ENCODE peak calls at places on chromosomes 16 and 17, in four cellular contexts. One of them, this sample, is unnamed. For H3K9me1, the result is how much of the 10 kb centered on the place peaks cover.

GRCh38 chr17:18851206-18851605 is 6.7 kb upstream of the PRPSAP2 start:
- DNase-seq in endothelial cell of umbilical vein: no peak
- DNase-seq in K562: no peak
- DNase-seq in IMR-90: no peak
- DNase-seq in this sample: no peak

GRCh38 chr17:70074236-70074830 is 692 bp upstream of the KCNJ16 start:
- DNase-seq in IMR-90: no peak
- DNase-seq in endothelial cell of umbilical vein: no peak
- DNase-seq in K562: no peak
- DNase-seq in this sample: no peak

GRCh38 chr17:81184596-81184995 is 18.6 kb upstream of the AATK start:
- DNase-seq in IMR-90: no peak
- DNase-seq in endothelial cell of umbilical vein: no peak
- DNase-seq in K562: no peak
- DNase-seq in this sample: no peak

GRCh38 chr17:71681427-71682173 is 439.2 kb upstream of the SOX9 start:
- DNase-seq in endothelial cell of umbilical vein: no peak
- DNase-seq in IMR-90: no peak
- DNase-seq in K562: no peak
- DNase-seq in this sample: no peak

GRCh38 chr16:77169650-77170236 is 21.2 kb upstream of the MON1B start:
- DNase-seq in IMR-90: peak
- DNase-seq in K562: peak
- DNase-seq in endothelial cell of umbilical vein: peak
- DNase-seq in this sample: no peak

GRCh38 chr17:27531469-27531948 is 75.3 kb downstream of the KSR1 start:
- DNase-seq in IMR-90: no peak
- DNase-seq in endothelial cell of umbilical vein: no peak
- DNase-seq in K562: no peak
- DNase-seq in this sample: no peak

GRCh38 chr16:68833251-68833650 is 10.1 kb upstream of the TANGO6 start:
- DNase-seq in K562: no peak
- DNase-seq in endothelial cell of umbilical vein: no peak
- DNase-seq in IMR-90: no peak
- DNase-seq in this sample: no peak

GRCh38 chr16:54929090-54930033 is 1.3 kb upstream of the IRX5 start:
- DNase-seq in endothelial cell of umbilical vein: peak
- DNase-seq in K562: peak
- DNase-seq in IMR-90: peak
- DNase-seq in this sample: peak

GRCh38 chr17:27630607-27631408 is at the start of gene LGALS9:
- DNase-seq in endothelial cell of umbilical vein: peak
- DNase-seq in K562: no peak
- DNase-seq in IMR-90: peak
- DNase-seq in this sample: no peak

GRCh38 chr16:5616841-5617240 is 519.2 kb upstream of the EEF2KMT start:
- DNase-seq in K562: no peak
- DNase-seq in endothelial cell of umbilical vein: no peak
- DNase-seq in IMR-90: no peak
- DNase-seq in this sample: no peak

GRCh38 chr17:82247175-82247823 is 18.5 kb downstream of the SLC16A3 start:
- DNase-seq in endothelial cell of umbilical vein: peak
- DNase-seq in IMR-90: no peak
- DNase-seq in K562: no peak
- DNase-seq in this sample: no peak

GRCh38 chr17:71446635-71447034 is 674.2 kb upstream of the SOX9 start:
- DNase-seq in IMR-90: peak
- DNase-seq in K562: no peak
- DNase-seq in endothelial cell of umbilical vein: no peak
- DNase-seq in this sample: no peak

GRCh38 chr17:71762526-71762925 is 358.3 kb upstream of the SOX9 start:
- DNase-seq in endothelial cell of umbilical vein: no peak
- DNase-seq in K562: no peak
- DNase-seq in IMR-90: no peak
- DNase-seq in this sample: no peak

GRCh38 chr17:19583871-19584270 is 50.2 kb downstream of the SLC47A1 start:
- DNase-seq in endothelial cell of umbilical vein: no peak
- DNase-seq in K562: no peak
- DNase-seq in IMR-90: no peak
- DNase-seq in this sample: no peak

GRCh38 chr17:59872351-59872750 is 20.4 kb downstream of the TUBD1 start:
- DNase-seq in IMR-90: no peak
- DNase-seq in endothelial cell of umbilical vein: no peak
- DNase-seq in K562: no peak
- DNase-seq in this sample: no peak

GRCh38 chr16:11250091-11250785 is 5.8 kb downstream of the SOCS1 start:
- DNase-seq in endothelial cell of umbilical vein: no peak
- DNase-seq in IMR-90: peak
- DNase-seq in K562: no peak
- DNase-seq in this sample: no peak

GRCh38 chr17:46139365-46140210 is 53.6 kb downstream of the KANSL1 start:
- DNase-seq in IMR-90: no peak
- DNase-seq in endothelial cell of umbilical vein: no peak
- DNase-seq in K562: no peak
- DNase-seq in this sample: no peak

GRCh38 chr17:64357191-64357981 is 33.3 kb downstream of the PECAM1 start:
- DNase-seq in IMR-90: peak
- DNase-seq in K562: no peak
- DNase-seq in endothelial cell of umbilical vein: peak
- DNase-seq in this sample: no peak

GRCh38 chr17:6548578-6549330 is 7.6 kb downstream of the PITPNM3 start:
- DNase-seq in K562: no peak
- DNase-seq in endothelial cell of umbilical vein: no peak
- DNase-seq in IMR-90: no peak
- DNase-seq in this sample: no peak

GRCh38 chr16:85634747-85635544 is 21.8 kb downstream of the GSE1 start:
- DNase-seq in IMR-90: no peak
- DNase-seq in K562: no peak
- DNase-seq in endothelial cell of umbilical vein: no peak
- DNase-seq in this sample: no peak

GRCh38 chr16:5056347-5056746 is 9.4 kb downstream of the C16orf89 start:
- DNase-seq in K562: peak
- DNase-seq in IMR-90: no peak
- DNase-seq in endothelial cell of umbilical vein: peak
- DNase-seq in this sample: no peak

GRCh38 chr17:61250335-61250890 is 149.2 kb upstream of the TBX2 start:
- DNase-seq in IMR-90: peak
- DNase-seq in endothelial cell of umbilical vein: no peak
- DNase-seq in K562: no peak
- DNase-seq in this sample: no peak

GRCh38 chr16:1708768-1709180 is 2.8 kb downstream of the MAPK8IP3 start:
- DNase-seq in endothelial cell of umbilical vein: no peak
- DNase-seq in IMR-90: peak
- DNase-seq in K562: peak
- DNase-seq in this sample: no peak

GRCh38 chr17:76034433-76035185 is 7.5 kb upstream of the EVPL start:
- DNase-seq in K562: no peak
- DNase-seq in endothelial cell of umbilical vein: no peak
- DNase-seq in IMR-90: no peak
- DNase-seq in this sample: no peak

GRCh38 chr16:88914750-88915368 is 48.4 kb upstream of the PABPN1L start:
- DNase-seq in endothelial cell of umbilical vein: no peak
- DNase-seq in IMR-90: peak
- DNase-seq in K562: no peak
- DNase-seq in this sample: no peak

GRCh38 chr17:79984045-79984840 is 51.4 kb downstream of the TBC1D16 start:
- DNase-seq in IMR-90: no peak
- DNase-seq in endothelial cell of umbilical vein: no peak
- DNase-seq in K562: no peak
- DNase-seq in this sample: no peak

GRCh38 chr16:65024649-65025243 is 97.1 kb downstream of the CDH11 start:
- DNase-seq in endothelial cell of umbilical vein: peak
- DNase-seq in K562: no peak
- DNase-seq in IMR-90: peak
- DNase-seq in this sample: no peak

GRCh38 chr17:42950044-42950783 is 14.0 kb downstream of the AARSD1 start:
- DNase-seq in endothelial cell of umbilical vein: no peak
- DNase-seq in K562: no peak
- DNase-seq in IMR-90: peak
- DNase-seq in this sample: no peak

GRCh38 chr16:2486645-2487516 is 12.0 kb downstream of the TBC1D24 start:
- DNase-seq in K562: no peak
- DNase-seq in IMR-90: peak
- DNase-seq in endothelial cell of umbilical vein: no peak
- DNase-seq in this sample: no peak

DNA sequence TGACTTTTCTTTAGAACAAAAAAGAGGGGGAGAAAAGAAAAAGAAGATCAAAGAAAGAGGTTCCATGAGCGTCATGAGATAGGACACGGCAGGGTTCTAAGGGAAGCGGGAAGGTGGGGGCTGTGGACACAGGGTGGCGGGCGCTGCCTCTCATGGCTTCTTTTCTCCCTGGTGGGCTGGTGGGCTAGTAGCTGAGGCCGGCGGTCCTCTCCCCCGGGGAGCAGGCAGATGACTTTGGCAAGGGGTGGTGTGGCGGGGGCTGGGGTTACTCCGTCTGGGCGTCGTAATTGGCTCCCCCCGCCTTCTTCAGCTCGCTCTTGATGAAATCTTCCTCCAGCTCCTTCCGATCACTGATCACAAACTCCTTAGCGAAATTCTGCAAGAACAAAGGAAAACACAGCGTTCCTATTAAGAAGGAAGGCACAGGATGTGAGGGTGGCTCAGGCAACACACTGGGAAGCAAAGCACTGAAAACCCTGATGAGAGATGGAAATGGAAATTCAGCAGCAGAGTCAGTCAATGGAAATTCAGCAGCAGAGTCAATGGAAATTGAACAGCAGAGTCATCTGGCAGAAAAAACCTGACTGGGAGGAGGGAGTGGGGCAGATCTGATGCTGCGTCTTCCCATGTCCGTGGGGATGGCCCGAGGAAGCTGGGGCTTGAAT is 51.2 kb downstream of the COTL1 start:
- DNase-seq in IMR-90: no peak
- DNase-seq in K562: no peak
- DNase-seq in endothelial cell of umbilical vein: no peak
- DNase-seq in this sample: no peak
- H3K9me1 ChIP-seq in IMR-90: under half
- H3K9me1 ChIP-seq in K562: under half
- H3K9me1 ChIP-seq in endothelial cell of umbilical vein: under half
- H3K9me1 ChIP-seq in this sample: under half

DNA sequence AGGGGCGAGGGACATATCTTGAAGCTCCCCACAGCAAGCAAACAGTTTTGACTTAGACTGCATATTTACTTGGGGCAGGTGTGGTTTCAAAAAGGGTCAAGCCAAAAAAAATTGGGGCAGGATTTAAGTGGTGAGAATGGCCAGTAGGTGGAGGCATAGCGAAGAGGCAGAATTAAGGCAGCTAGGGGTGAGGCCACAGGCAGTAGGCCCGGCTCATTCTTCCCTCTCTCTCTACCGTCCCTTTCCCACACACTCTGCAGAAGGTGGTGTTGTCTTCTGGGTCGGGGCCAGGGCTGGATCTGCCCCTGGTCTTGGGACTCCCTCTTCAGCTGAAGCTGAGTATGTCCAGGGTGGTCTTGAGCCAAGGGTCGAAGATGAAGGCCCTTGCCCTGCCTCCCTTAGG is 2.6 kb downstream of the SHBG start:
- DNase-seq in K562: peak
- DNase-seq in endothelial cell of umbilical vein: peak
- DNase-seq in IMR-90: peak
- DNase-seq in this sample: no peak
- H3K9me1 ChIP-seq in K562: under half
- H3K9me1 ChIP-seq in endothelial cell of umbilical vein: under half
- H3K9me1 ChIP-seq in IMR-90: under half
- H3K9me1 ChIP-seq in this sample: under half

DNA sequence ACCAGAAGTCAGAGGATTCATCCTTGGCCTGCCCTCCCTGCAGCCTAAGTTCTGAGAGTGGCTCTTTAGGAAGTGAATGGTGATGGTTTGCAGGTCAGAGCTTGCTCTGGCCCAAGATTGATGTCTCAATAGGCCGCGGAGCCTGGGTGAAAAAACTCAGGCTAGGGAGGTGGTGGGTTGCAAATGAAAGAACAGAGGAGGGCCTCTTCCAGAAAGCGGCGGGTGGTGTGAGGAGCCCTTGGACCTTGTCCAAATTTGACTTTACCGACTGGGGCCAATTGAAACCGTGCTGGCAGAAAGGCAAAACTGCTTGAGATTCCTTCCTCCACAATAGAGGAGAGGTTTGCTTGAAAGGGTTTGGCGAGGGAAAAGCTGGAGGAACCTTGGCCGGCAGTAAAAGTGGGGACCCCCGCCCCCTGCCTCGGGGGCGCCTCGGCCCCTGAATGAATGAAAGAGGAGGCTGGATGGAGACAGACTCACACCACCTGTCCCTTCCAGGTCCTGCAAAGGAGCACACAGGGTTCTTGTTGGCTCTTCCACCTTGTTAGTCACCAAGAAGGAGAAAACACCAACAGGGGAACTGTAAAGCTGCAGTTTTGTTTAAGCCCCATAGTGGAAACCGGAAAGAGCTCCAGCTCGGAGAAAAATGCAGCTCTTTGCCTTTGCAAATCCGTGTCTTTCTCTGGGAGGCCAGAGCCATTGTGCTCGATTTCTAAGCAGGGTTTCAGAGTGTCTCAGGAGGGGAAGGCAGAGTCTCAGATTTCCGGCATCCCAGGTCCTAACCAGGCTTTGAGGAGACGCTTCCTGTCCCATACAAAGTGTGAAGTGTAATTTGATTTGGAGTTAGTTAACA is 331.4 kb downstream of the SEC14L1 start:
- DNase-seq in IMR-90: peak
- DNase-seq in K562: no peak
- DNase-seq in endothelial cell of umbilical vein: peak
- DNase-seq in this sample: no peak
- H3K9me1 ChIP-seq in IMR-90: half or more
- H3K9me1 ChIP-seq in K562: under half
- H3K9me1 ChIP-seq in endothelial cell of umbilical vein: under half
- H3K9me1 ChIP-seq in this sample: under half

DNA sequence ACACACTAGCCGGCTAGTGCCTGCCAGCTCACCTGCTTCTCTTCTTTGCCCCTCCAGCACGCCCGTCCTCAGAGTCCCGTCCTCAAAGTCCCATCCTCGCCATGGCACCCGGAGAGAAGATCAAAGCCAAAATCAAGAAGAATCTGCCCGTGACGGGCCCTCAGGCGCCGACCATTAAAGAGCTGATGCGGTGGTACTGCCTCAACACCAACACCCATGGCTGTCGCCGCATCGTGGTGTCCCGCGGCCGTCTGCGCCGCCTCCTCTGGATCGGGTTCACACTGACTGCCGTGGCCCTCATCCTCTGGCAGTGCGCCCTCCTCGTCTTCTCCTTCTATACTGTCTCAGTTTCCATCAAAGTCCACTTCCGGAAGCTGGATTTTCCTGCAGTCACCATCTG is 3.6 kb downstream of the SCNN1G start:
- DNase-seq in endothelial cell of umbilical vein: no peak
- DNase-seq in K562: no peak
- DNase-seq in IMR-90: no peak
- DNase-seq in this sample: no peak
- H3K9me1 ChIP-seq in endothelial cell of umbilical vein: under half
- H3K9me1 ChIP-seq in K562: under half
- H3K9me1 ChIP-seq in IMR-90: under half
- H3K9me1 ChIP-seq in this sample: under half

DNA sequence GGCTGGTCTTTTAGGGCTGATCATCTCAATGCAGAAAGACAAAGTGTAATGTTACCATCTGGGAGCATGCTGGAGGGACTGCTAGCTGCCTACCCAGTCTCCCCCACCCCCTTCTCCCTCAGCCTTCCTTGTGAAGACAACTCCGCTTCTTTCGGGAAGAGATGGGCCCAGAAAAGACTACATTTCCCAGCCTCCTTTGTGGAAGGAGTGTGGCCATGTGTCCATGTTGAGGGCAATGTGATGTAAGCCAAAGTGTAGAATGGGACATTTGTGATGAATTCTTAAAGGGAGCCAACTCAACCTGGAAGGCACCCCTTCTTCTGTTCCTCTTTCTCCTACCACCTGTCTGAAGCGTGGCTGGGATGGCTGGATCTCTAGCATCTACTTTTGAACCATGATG is 16.3 kb downstream of the ABCC12 start:
- DNase-seq in endothelial cell of umbilical vein: no peak
- DNase-seq in K562: no peak
- DNase-seq in IMR-90: no peak
- DNase-seq in this sample: no peak
- H3K9me1 ChIP-seq in endothelial cell of umbilical vein: under half
- H3K9me1 ChIP-seq in K562: under half
- H3K9me1 ChIP-seq in IMR-90: under half
- H3K9me1 ChIP-seq in this sample: under half

This sample was measured in keratinocyte.